ENCODE peak calls at places on chromosome 4, in five cellular contexts. One of them, this sample, is unnamed.

GRCh38 chr4:13537011-13537831 is 7.1 kb downstream of the NKX3-2 start:
- DNase-seq in stomach: no peak
- DNase-seq in IMR-90: no peak
- DNase-seq in tibial nerve: no peak
- DNase-seq in body of pancreas: no peak
- DNase-seq in this sample: no peak

GRCh38 chr4:27692098-27692679 is 831.5 kb downstream of the STIM2 start:
- DNase-seq in stomach: no peak
- DNase-seq in tibial nerve: no peak
- DNase-seq in IMR-90: peak
- DNase-seq in body of pancreas: peak
- DNase-seq in this sample: no peak

GRCh38 chr4:113708250-113708649 is 53.3 kb downstream of the CAMK2D start:
- DNase-seq in tibial nerve: no peak
- DNase-seq in stomach: no peak
- DNase-seq in body of pancreas: no peak
- DNase-seq in IMR-90: peak
- DNase-seq in this sample: no peak

GRCh38 chr4:95215991-95216605 is 332.7 kb downstream of the UNC5C start:
- DNase-seq in body of pancreas: no peak
- DNase-seq in IMR-90: no peak
- DNase-seq in tibial nerve: no peak
- DNase-seq in stomach: no peak
- DNase-seq in this sample: no peak

GRCh38 chr4:53786632-53787031 is 195.3 kb upstream of the LNX1 start:
- DNase-seq in stomach: no peak
- DNase-seq in IMR-90: peak
- DNase-seq in tibial nerve: no peak
- DNase-seq in body of pancreas: peak
- DNase-seq in this sample: no peak

GRCh38 chr4:94434505-94434904 is 17.2 kb upstream of the PDLIM5 start:
- DNase-seq in IMR-90: no peak
- DNase-seq in tibial nerve: no peak
- DNase-seq in stomach: no peak
- DNase-seq in body of pancreas: no peak
- DNase-seq in this sample: no peak

GRCh38 chr4:11603594-11604194 is 175.0 kb upstream of the HS3ST1 start:
- DNase-seq in IMR-90: no peak
- DNase-seq in tibial nerve: no peak
- DNase-seq in body of pancreas: no peak
- DNase-seq in stomach: no peak
- DNase-seq in this sample: no peak

GRCh38 chr4:159273841-159274240 is 171.0 kb downstream of the RAPGEF2 start:
- DNase-seq in body of pancreas: no peak
- DNase-seq in IMR-90: no peak
- DNase-seq in stomach: no peak
- DNase-seq in tibial nerve: no peak
- DNase-seq in this sample: no peak

GRCh38 chr4:150139297-150139696 is 61.1 kb downstream of the DCLK2 start:
- DNase-seq in body of pancreas: no peak
- DNase-seq in tibial nerve: no peak
- DNase-seq in IMR-90: no peak
- DNase-seq in stomach: no peak
- DNase-seq in this sample: no peak

GRCh38 chr4:11904117-11904535 is 475.4 kb upstream of the HS3ST1 start:
- DNase-seq in IMR-90: no peak
- DNase-seq in tibial nerve: peak
- DNase-seq in stomach: peak
- DNase-seq in body of pancreas: peak
- DNase-seq in this sample: no peak

GRCh38 chr4:8607603-8608481 is 15.3 kb downstream of the CPZ start:
- DNase-seq in stomach: peak
- DNase-seq in IMR-90: no peak
- DNase-seq in tibial nerve: no peak
- DNase-seq in body of pancreas: no peak
- DNase-seq in this sample: no peak

GRCh38 chr4:79857811-79858210 is 215.2 kb downstream of the ANTXR2 start:
- DNase-seq in body of pancreas: no peak
- DNase-seq in tibial nerve: no peak
- DNase-seq in stomach: no peak
- DNase-seq in IMR-90: no peak
- DNase-seq in this sample: no peak

GRCh38 chr4:108738307-108738706 is 24.5 kb downstream of the ETNPPL start:
- DNase-seq in IMR-90: peak
- DNase-seq in tibial nerve: no peak
- DNase-seq in stomach: no peak
- DNase-seq in body of pancreas: no peak
- DNase-seq in this sample: no peak

GRCh38 chr4:113394730-113395530 is 345.5 kb downstream of the ANK2 start:
- DNase-seq in stomach: peak
- DNase-seq in IMR-90: peak
- DNase-seq in body of pancreas: peak
- DNase-seq in tibial nerve: peak
- DNase-seq in this sample: peak

GRCh38 chr4:150173420-150173819 is 95.2 kb downstream of the DCLK2 start:
- DNase-seq in stomach: no peak
- DNase-seq in IMR-90: no peak
- DNase-seq in body of pancreas: no peak
- DNase-seq in tibial nerve: no peak
- DNase-seq in this sample: no peak

GRCh38 chr4:81472249-81473085 is 760 bp upstream of the RASGEF1B start:
- DNase-seq in IMR-90: no peak
- DNase-seq in stomach: peak
- DNase-seq in tibial nerve: peak
- DNase-seq in body of pancreas: peak
- DNase-seq in this sample: no peak

GRCh38 chr4:110196871-110197420 is 1.5 kb downstream of the ELOVL6 start:
- DNase-seq in stomach: peak
- DNase-seq in body of pancreas: peak
- DNase-seq in tibial nerve: peak
- DNase-seq in IMR-90: peak
- DNase-seq in this sample: peak

GRCh38 chr4:114383055-114383454 is 215.6 kb upstream of the UGT8 start:
- DNase-seq in IMR-90: peak
- DNase-seq in tibial nerve: no peak
- DNase-seq in body of pancreas: no peak
- DNase-seq in stomach: no peak
- DNase-seq in this sample: no peak

GRCh38 chr4:53688186-53688790 is 97.0 kb upstream of the LNX1 start:
- DNase-seq in stomach: no peak
- DNase-seq in body of pancreas: peak
- DNase-seq in tibial nerve: no peak
- DNase-seq in IMR-90: peak
- DNase-seq in this sample: peak

GRCh38 chr4:171142639-171143038 is 670.6 kb upstream of the GALNTL6 start:
- DNase-seq in stomach: no peak
- DNase-seq in IMR-90: no peak
- DNase-seq in body of pancreas: no peak
- DNase-seq in tibial nerve: no peak
- DNase-seq in this sample: no peak

GRCh38 chr4:106898621-106899230 is 137.4 kb downstream of the DKK2 start:
- DNase-seq in body of pancreas: no peak
- DNase-seq in stomach: no peak
- DNase-seq in IMR-90: peak
- DNase-seq in tibial nerve: peak
- DNase-seq in this sample: no peak

GRCh38 chr4:23819041-23819511 is 70.8 kb downstream of the PPARGC1A start:
- DNase-seq in IMR-90: peak
- DNase-seq in body of pancreas: peak
- DNase-seq in tibial nerve: no peak
- DNase-seq in stomach: no peak
- DNase-seq in this sample: no peak

GRCh38 chr4:121736735-121737351 is 28.1 kb downstream of the SMIM43 start:
- DNase-seq in IMR-90: peak
- DNase-seq in tibial nerve: peak
- DNase-seq in stomach: no peak
- DNase-seq in body of pancreas: peak
- DNase-seq in this sample: no peak

GRCh38 chr4:152460488-152460887 is 75.4 kb downstream of the FBXW7 start:
- DNase-seq in tibial nerve: no peak
- DNase-seq in body of pancreas: no peak
- DNase-seq in stomach: no peak
- DNase-seq in IMR-90: peak
- DNase-seq in this sample: no peak

GRCh38 chr4:80309301-80310004 is 26.1 kb upstream of the CFAP299 start:
- DNase-seq in stomach: no peak
- DNase-seq in body of pancreas: no peak
- DNase-seq in tibial nerve: no peak
- DNase-seq in IMR-90: peak
- DNase-seq in this sample: peak

GRCh38 chr4:56048621-56049427 is 100.1 kb downstream of the CEP135 start:
- DNase-seq in tibial nerve: no peak
- DNase-seq in stomach: peak
- DNase-seq in IMR-90: peak
- DNase-seq in body of pancreas: peak
- DNase-seq in this sample: peak

GRCh38 chr4:56050584-56050983 is 101.8 kb downstream of the CEP135 start:
- DNase-seq in body of pancreas: no peak
- DNase-seq in IMR-90: no peak
- DNase-seq in stomach: no peak
- DNase-seq in tibial nerve: no peak
- DNase-seq in this sample: no peak

GRCh38 chr4:56051049-56051709 is 102.4 kb downstream of the CEP135 start:
- DNase-seq in IMR-90: no peak
- DNase-seq in body of pancreas: no peak
- DNase-seq in stomach: no peak
- DNase-seq in tibial nerve: no peak
- DNase-seq in this sample: no peak

GRCh38 chr4:56051710-56052075 is 102.9 kb downstream of the CEP135 start:
- DNase-seq in IMR-90: no peak
- DNase-seq in tibial nerve: no peak
- DNase-seq in body of pancreas: no peak
- DNase-seq in stomach: no peak
- DNase-seq in this sample: no peak

GRCh38 chr4:56049428-56050212 is 100.9 kb downstream of the CEP135 start:
- DNase-seq in stomach: no peak
- DNase-seq in body of pancreas: peak
- DNase-seq in IMR-90: no peak
- DNase-seq in tibial nerve: no peak
- DNase-seq in this sample: no peak
- TF ChIP-seq POLR2A in stomach: no peak
- TF ChIP-seq POLR2A in body of pancreas: no peak
- TF ChIP-seq POLR2A in IMR-90: no peak
- TF ChIP-seq POLR2A in tibial nerve: no peak
- TF ChIP-seq POLR2A in this sample: no peak

GRCh38 chr4:73404457-73404856 is 370 bp downstream of the ALB start:
- DNase-seq in tibial nerve: no peak
- DNase-seq in body of pancreas: no peak
- DNase-seq in stomach: no peak
- DNase-seq in IMR-90: no peak
- DNase-seq in this sample: no peak

GRCh38 chr4:73405138-73405537 is 1.1 kb downstream of the ALB start:
- DNase-seq in IMR-90: no peak
- DNase-seq in tibial nerve: no peak
- DNase-seq in body of pancreas: no peak
- DNase-seq in stomach: no peak
- DNase-seq in this sample: no peak

GRCh38 chr4:73406548-73406875 is 2.4 kb downstream of the ALB start:
- DNase-seq in IMR-90: no peak
- DNase-seq in tibial nerve: no peak
- DNase-seq in body of pancreas: no peak
- DNase-seq in stomach: no peak
- DNase-seq in this sample: no peak

GRCh38 chr4:73401412-73401811 is 2.7 kb upstream of the ALB start:
- DNase-seq in stomach: no peak
- DNase-seq in tibial nerve: no peak
- DNase-seq in body of pancreas: no peak
- DNase-seq in IMR-90: no peak
- DNase-seq in this sample: no peak

GRCh38 chr4:73404042-73404441 is at the start of gene ALB:
- DNase-seq in tibial nerve: no peak
- DNase-seq in stomach: no peak
- DNase-seq in IMR-90: no peak
- DNase-seq in body of pancreas: peak
- DNase-seq in this sample: no peak
- TF ChIP-seq POLR2A in tibial nerve: no peak
- TF ChIP-seq POLR2A in stomach: no peak
- TF ChIP-seq POLR2A in IMR-90: no peak
- TF ChIP-seq POLR2A in body of pancreas: peak
- TF ChIP-seq POLR2A in this sample: no peak

GRCh38 chr4:118282692-118283091 is 70.1 kb downstream of the PRSS12 start:
- DNase-seq in stomach: no peak
- DNase-seq in body of pancreas: peak
- DNase-seq in IMR-90: peak
- DNase-seq in tibial nerve: no peak
- DNase-seq in this sample: no peak

GRCh38 chr4:118280501-118281218 is 72.1 kb downstream of the PRSS12 start:
- DNase-seq in IMR-90: peak
- DNase-seq in tibial nerve: peak
- DNase-seq in stomach: peak
- DNase-seq in body of pancreas: peak
- DNase-seq in this sample: no peak

GRCh38 chr4:118284169-118284568 is 68.6 kb downstream of the PRSS12 start:
- DNase-seq in body of pancreas: peak
- DNase-seq in stomach: no peak
- DNase-seq in IMR-90: peak
- DNase-seq in tibial nerve: no peak
- DNase-seq in this sample: no peak

GRCh38 chr4:118279920-118280432 is 72.8 kb downstream of the PRSS12 start:
- DNase-seq in body of pancreas: no peak
- DNase-seq in stomach: no peak
- DNase-seq in tibial nerve: no peak
- DNase-seq in IMR-90: no peak
- DNase-seq in this sample: no peak

GRCh38 chr4:118281611-118282442 is 71.0 kb downstream of the PRSS12 start:
- DNase-seq in body of pancreas: peak
- DNase-seq in tibial nerve: no peak
- DNase-seq in IMR-90: peak
- DNase-seq in stomach: no peak
- DNase-seq in this sample: no peak
- TF ChIP-seq POLR2A in body of pancreas: peak
- TF ChIP-seq POLR2A in tibial nerve: no peak
- TF ChIP-seq POLR2A in IMR-90: peak
- TF ChIP-seq POLR2A in stomach: no peak
- TF ChIP-seq POLR2A in this sample: peak

DNA sequence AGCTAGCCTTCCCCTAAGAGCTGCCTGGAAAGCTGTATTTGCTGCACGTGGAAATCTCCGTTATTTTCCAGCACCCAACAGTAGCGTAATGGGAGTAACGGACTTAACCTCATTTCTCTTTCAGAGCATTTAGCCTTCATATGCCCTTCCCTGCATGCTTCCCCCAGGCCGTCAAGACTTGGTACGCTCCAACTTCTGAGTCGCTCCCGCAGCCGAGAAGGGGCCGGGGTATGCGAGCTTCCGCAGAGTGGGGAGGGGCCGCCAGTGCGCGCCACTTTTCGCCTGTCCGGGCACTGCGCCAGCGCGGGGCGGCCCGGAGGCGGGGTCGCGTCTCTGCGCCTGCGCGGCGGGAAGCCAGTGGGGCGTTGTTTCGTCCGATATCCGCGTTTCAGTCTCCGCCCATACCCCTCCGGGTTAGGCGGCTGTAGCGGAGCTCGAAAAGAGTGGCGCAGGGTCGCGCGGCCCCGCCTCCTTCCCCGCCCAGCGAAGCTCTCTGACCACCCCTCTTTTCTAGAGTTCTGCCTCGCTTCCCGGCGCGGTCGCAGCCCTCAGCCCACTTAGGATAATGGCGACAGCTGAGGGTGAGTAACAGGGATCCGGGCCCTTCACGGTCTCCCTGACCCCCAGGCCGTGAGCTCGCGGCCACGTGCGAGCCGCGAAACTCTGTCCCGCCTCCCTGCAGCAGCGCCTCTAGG is at the start of gene PAICS:
- DNase-seq in tibial nerve: peak
- DNase-seq in IMR-90: peak
- DNase-seq in body of pancreas: peak
- DNase-seq in stomach: peak
- DNase-seq in this sample: peak
- TF ChIP-seq POLR2A in tibial nerve: no peak
- TF ChIP-seq POLR2A in IMR-90: peak
- TF ChIP-seq POLR2A in body of pancreas: peak
- TF ChIP-seq POLR2A in stomach: no peak
- TF ChIP-seq POLR2A in this sample: peak